ENCODE peak calls at places on chromosomes 7 and 10, in seven cellular contexts. D is Caco-2, A is mucosa of descending colon, R is aorta, E is BE2C, X is esophagus squamous epithelium, J is lower lobe of right lung. P is an unnamed sample.

GRCh38 chr7:6588566-6588965 is 1.3 kb upstream of the INTS15 start:
- DNase-seq in D (no peak), A (peak; percentile 39), R (no peak), E (no peak), X (no peak), J (no peak), P (no peak)

GRCh38 chr7:98982686-98983085 is 104.4 kb downstream of the TRRAP start:
- DNase-seq in D (no peak), A (no peak), R (no peak), E (no peak), X (no peak), J (no peak), P (no peak)

GRCh38 chr7:149286811-149287400 is 24.9 kb downstream of the ZNF783 start:
- DNase-seq in D (no peak), A (no peak), R (no peak), E (no peak), X (no peak), J (no peak), P (no peak)

GRCh38 chr10:79050896-79051555 is 17.7 kb upstream of the ZMIZ1 start:
- DNase-seq in D (no peak), A (peak; percentile 45), R (peak; percentile 3), E (no peak), X (no peak), J (peak; percentile 42), P (no peak)

GRCh38 chr10:122054046-122055025 is 65.4 kb downstream of the TACC2 start:
- DNase-seq in D (peak; percentile 57), A (no peak), R (peak; percentile 64), E (peak; percentile 68), X (no peak), J (peak; percentile 65), P (no peak)

GRCh38 chr7:84647797-84648762 is 453.5 kb upstream of the SEMA3A start:
- DNase-seq in D (no peak), A (no peak), R (no peak), E (no peak), X (no peak), J (no peak), P (no peak)

GRCh38 chr7:144384555-144385245 is 18.8 kb downstream of the NOBOX start:
- DNase-seq in D (peak; percentile 49), A (peak; percentile 48), R (no peak), E (no peak), X (no peak), J (no peak), P (peak; percentile 58)

GRCh38 chr10:33273295-33274002 is 61.0 kb downstream of the NRP1 start:
- DNase-seq in D (no peak), A (peak; percentile 76), R (peak; percentile 93), E (peak; percentile 85), X (no peak), J (peak; percentile 87), P (no peak)

GRCh38 chr7:17401806-17402627 is 103.6 kb downstream of the AHR start:
- DNase-seq in D (no peak), A (no peak), R (no peak), E (no peak), X (no peak), J (no peak), P (no peak)

GRCh38 chr7:151018421-151019129 is 5.7 kb downstream of the ATG9B start:
- DNase-seq in D (peak; percentile 32), A (no peak), R (no peak), E (no peak), X (no peak), J (no peak), P (no peak)

GRCh38 chr7:80151274-80151665 is 16.6 kb downstream of the GNAI1 start:
- DNase-seq in D (no peak), A (no peak), R (no peak), E (no peak), X (no peak), J (no peak), P (no peak)

GRCh38 chr7:90648107-90648506 is 52.0 kb downstream of the CDK14 start:
- DNase-seq in D (no peak), A (no peak), R (no peak), E (no peak), X (no peak), J (no peak), P (no peak)

GRCh38 chr10:5965266-5965665 is 12.1 kb downstream of the IL15RA start:
- DNase-seq in D (no peak), A (no peak), R (no peak), E (no peak), X (no peak), J (peak; percentile 32), P (no peak)

GRCh38 chr7:156963472-156963871 is 14.0 kb downstream of the NOM1 start:
- DNase-seq in D (no peak), A (no peak), R (no peak), E (no peak), X (no peak), J (no peak), P (no peak)

GRCh38 chr7:104156842-104157277 is 51.0 kb downstream of the ORC5 start:
- DNase-seq in D (peak; percentile 18), A (no peak), R (no peak), E (no peak), X (no peak), J (no peak), P (no peak)

GRCh38 chr7:11182736-11183135 is 209.1 kb downstream of the PHF14 start:
- DNase-seq in D (no peak), A (no peak), R (no peak), E (no peak), X (no peak), J (no peak), P (no peak)

GRCh38 chr7:2713978-2714377 is 26.0 kb downstream of the AMZ1 start:
- DNase-seq in D (no peak), A (no peak), R (no peak), E (no peak), X (no peak), J (no peak), P (no peak)

GRCh38 chr10:124072541-124072940 is 20.9 kb downstream of the CHST15 start:
- DNase-seq in D (no peak), A (no peak), R (no peak), E (peak; percentile 46), X (no peak), J (no peak), P (no peak)

GRCh38 chr10:15325243-15326002 is 45.7 kb downstream of the FAM171A1 start:
- DNase-seq in D (no peak), A (no peak), R (no peak), E (no peak), X (no peak), J (no peak), P (no peak)

GRCh38 chr7:127911968-127912511 is 119.2 kb downstream of the LRRC4 start:
- DNase-seq in D (no peak), A (no peak), R (no peak), E (no peak), X (no peak), J (no peak), P (no peak)

GRCh38 chr10:114258274-114258840 is 19.3 kb downstream of the VWA2 start:
- DNase-seq in D (no peak), A (no peak), R (no peak), E (no peak), X (no peak), J (no peak), P (no peak)

GRCh38 chr10:47031251-47031952 is 120.2 kb downstream of the PTPN20 start:
- DNase-seq in D (no peak), A (no peak), R (no peak), E (peak; percentile 49), X (no peak), J (no peak), P (no peak)

GRCh38 chr10:116769791-116770190 is 27.4 kb upstream of the HSPA12A start:
- DNase-seq in D (no peak), A (no peak), R (no peak), E (no peak), X (no peak), J (no peak), P (no peak)

GRCh38 chr7:91287685-91288084 is 23.5 kb downstream of the FZD1 start:
- DNase-seq in D (no peak), A (no peak), R (peak; percentile 57), E (no peak), X (no peak), J (no peak), P (no peak)

GRCh38 chr7:120259382-120259781 is 13.6 kb upstream of the KCND2 start:
- DNase-seq in D (no peak), A (no peak), R (no peak), E (no peak), X (no peak), J (no peak), P (no peak)

GRCh38 chr10:42738669-42739068 is 43.9 kb upstream of the BMS1 start:
- DNase-seq in D (no peak), A (no peak), R (no peak), E (no peak), X (no peak), J (no peak), P (no peak)

GRCh38 chr10:42732266-42732665 is 50.3 kb upstream of the BMS1 start:
- DNase-seq in D (no peak), A (no peak), R (no peak), E (no peak), X (no peak), J (no peak), P (no peak)

DNA sequence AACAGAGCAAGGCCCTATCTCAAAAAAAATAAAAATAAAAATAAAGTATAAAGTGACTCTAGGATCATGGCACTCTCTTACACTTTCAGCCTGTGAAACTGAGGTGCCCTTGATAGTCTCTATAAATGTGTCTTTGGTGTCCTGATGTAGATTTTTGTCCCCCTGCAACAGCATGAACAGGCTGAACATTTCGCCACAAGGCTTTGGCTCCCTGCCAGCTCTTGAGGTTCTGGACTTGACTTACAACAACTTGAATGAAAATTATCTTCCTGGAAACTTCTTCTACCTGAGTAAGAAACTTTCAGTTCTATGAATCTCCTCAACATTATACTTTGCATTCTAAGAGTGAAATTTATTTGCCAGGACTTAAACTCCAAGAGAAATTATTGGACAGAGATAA is 48.1 kb upstream of the BMS1 start:
- DNase-seq in D (no peak), A (no peak), R (no peak), E (peak; percentile 49), X (no peak), J (no peak), P (no peak)
- H3K9me3 ChIP-seq in D (peaks cover 6% of the 10 kb centered on the region), A (no peaks in the 10 kb centered on the region), R (no peaks in the 10 kb centered on the region), E (no peaks in the 10 kb centered on the region), X (no peaks in the 10 kb centered on the region), J (no peaks in the 10 kb centered on the region), P (no peaks in the 10 kb centered on the region)

GRCh38 chr10:58557714-58558113 is 45.0 kb downstream of the BICC1 start:
- DNase-seq in D (no peak), A (no peak), R (no peak), E (no peak), X (no peak), J (no peak), P (no peak)
- H3K9me3 ChIP-seq in D (peaks cover 40% of the 10 kb centered on the region), A (peaks cover 25% of the 10 kb centered on the region), R (no peaks in the 10 kb centered on the region), E (no peaks in the 10 kb centered on the region), X (peaks cover 18% of the 10 kb centered on the region), J (peaks cover 44% of the 10 kb centered on the region), P (no peaks in the 10 kb centered on the region)

GRCh38 chr7:57367171-57367570 is 82.8 kb upstream of the ZNF716 start:
- DNase-seq in D (no peak), A (no peak), R (no peak), E (no peak), X (no peak), J (no peak), P (no peak)
- H3K9me3 ChIP-seq in D (no peaks in the 10 kb centered on the region), A (peaks cover 77% of the 10 kb centered on the region), R (no peaks in the 10 kb centered on the region), E (no peaks in the 10 kb centered on the region), X (peaks cover 56% of the 10 kb centered on the region), J (no peaks in the 10 kb centered on the region), P (no peaks in the 10 kb centered on the region)

DNA sequence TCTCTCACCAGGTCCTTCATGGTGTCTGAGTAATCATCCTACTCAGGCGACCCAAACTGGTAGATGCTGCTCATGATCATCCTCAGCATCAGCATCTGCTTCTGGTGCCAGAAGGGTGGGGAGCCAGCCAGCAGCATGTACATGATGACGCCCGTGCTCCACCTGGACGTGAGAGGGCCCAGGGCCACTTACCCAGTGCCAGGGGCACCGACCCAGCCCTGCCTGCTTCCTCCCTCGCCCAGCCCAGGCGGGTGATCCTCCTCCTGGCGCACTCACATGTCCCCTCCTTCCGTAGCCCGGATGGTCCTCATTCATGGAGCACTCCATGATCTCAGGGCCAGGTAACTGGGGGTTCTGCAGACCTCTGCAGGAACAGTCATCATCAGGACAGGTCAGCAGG is 764.8 kb upstream of the ZNF722 start:
- DNase-seq in D (no peak), A (no peak), R (no peak), E (no peak), X (no peak), J (no peak), P (no peak)
- H3K9me3 ChIP-seq in D (peaks cover under 1% of the 10 kb centered on the region), A (peaks cover 65% of the 10 kb centered on the region), R (no peaks in the 10 kb centered on the region), E (no peaks in the 10 kb centered on the region), X (peaks cover 35% of the 10 kb centered on the region), J (no peaks in the 10 kb centered on the region), P (no peaks in the 10 kb centered on the region)

P was measured in vagina.